ENCODE peak calls at places on chromosomes 12 and 14, in eight cellular contexts. One of them, this sample, is unnamed.

GRCh38 chr12:48993787-48994186 is 5.4 kb downstream of the DDN start:
- DNase-seq in left lung: no peak
- DNase-seq in RPMI7951: no peak
- DNase-seq in activated B cell treated with CpG ODN at 0.5 μM for 24 hours: no peak
- DNase-seq in activated naive CD4-positive, alpha-beta T cell: no peak
- DNase-seq in H7: peak; percentile 24
- DNase-seq in RWPE1: no peak
- DNase-seq in amygdala: no peak
- DNase-seq in this sample: no peak

GRCh38 chr12:95208678-95209077 is 8.6 kb downstream of the FGD6 start:
- DNase-seq in RWPE1: no peak
- DNase-seq in H7: no peak
- DNase-seq in activated naive CD4-positive, alpha-beta T cell: no peak
- DNase-seq in amygdala: no peak
- DNase-seq in RPMI7951: no peak
- DNase-seq in left lung: no peak
- DNase-seq in activated B cell treated with CpG ODN at 0.5 μM for 24 hours: no peak
- DNase-seq in this sample: no peak

GRCh38 chr12:88579572-88579940 is 715 bp downstream of the KITLG start:
- DNase-seq in H7: peak; percentile 52
- DNase-seq in activated naive CD4-positive, alpha-beta T cell: no peak
- DNase-seq in left lung: peak; percentile 42
- DNase-seq in RWPE1: peak; percentile 60
- DNase-seq in RPMI7951: peak; percentile 23
- DNase-seq in amygdala: no peak
- DNase-seq in activated B cell treated with CpG ODN at 0.5 μM for 24 hours: no peak
- DNase-seq in this sample: peak; percentile 19

GRCh38 chr14:21092147-21093011 is 6.1 kb downstream of the ZNF219 start:
- DNase-seq in H7: peak; percentile 96
- DNase-seq in amygdala: peak; percentile 31
- DNase-seq in activated naive CD4-positive, alpha-beta T cell: peak; percentile 94
- DNase-seq in activated B cell treated with CpG ODN at 0.5 μM for 24 hours: peak; percentile 94
- DNase-seq in RWPE1: no peak
- DNase-seq in left lung: peak; percentile 87
- DNase-seq in RPMI7951: peak; percentile 49
- DNase-seq in this sample: peak; percentile 47

GRCh38 chr12:122437656-122438121 is 15.2 kb upstream of the CLIP1 start:
- DNase-seq in H7: no peak
- DNase-seq in activated B cell treated with CpG ODN at 0.5 μM for 24 hours: no peak
- DNase-seq in amygdala: no peak
- DNase-seq in RWPE1: peak; percentile 60
- DNase-seq in left lung: peak; percentile 47
- DNase-seq in activated naive CD4-positive, alpha-beta T cell: no peak
- DNase-seq in RPMI7951: peak; percentile 85
- DNase-seq in this sample: no peak

GRCh38 chr12:11545438-11546330 is 103.8 kb upstream of the ETV6 start:
- DNase-seq in activated naive CD4-positive, alpha-beta T cell: peak; percentile 13
- DNase-seq in amygdala: no peak
- DNase-seq in RPMI7951: no peak
- DNase-seq in RWPE1: no peak
- DNase-seq in H7: no peak
- DNase-seq in left lung: no peak
- DNase-seq in activated B cell treated with CpG ODN at 0.5 μM for 24 hours: no peak
- DNase-seq in this sample: no peak

GRCh38 chr12:116426391-116427136 is 132.6 kb upstream of the MAP1LC3B2 start:
- DNase-seq in activated B cell treated with CpG ODN at 0.5 μM for 24 hours: no peak
- DNase-seq in amygdala: no peak
- DNase-seq in H7: peak; percentile 66
- DNase-seq in RPMI7951: peak; percentile 99
- DNase-seq in left lung: peak; percentile 43
- DNase-seq in activated naive CD4-positive, alpha-beta T cell: no peak
- DNase-seq in RWPE1: peak; percentile 93
- DNase-seq in this sample: no peak

GRCh38 chr12:50099302-50100008 is 4.4 kb upstream of the GPD1 start:
- DNase-seq in activated B cell treated with CpG ODN at 0.5 μM for 24 hours: no peak
- DNase-seq in H7: no peak
- DNase-seq in RPMI7951: peak; percentile 74
- DNase-seq in RWPE1: no peak
- DNase-seq in amygdala: no peak
- DNase-seq in activated naive CD4-positive, alpha-beta T cell: no peak
- DNase-seq in left lung: no peak
- DNase-seq in this sample: no peak

GRCh38 chr12:124683330-124683662 is 115.9 kb upstream of the NCOR2 start:
- DNase-seq in left lung: peak; percentile 64
- DNase-seq in RWPE1: peak; percentile 84
- DNase-seq in H7: no peak
- DNase-seq in activated naive CD4-positive, alpha-beta T cell: no peak
- DNase-seq in RPMI7951: peak; percentile 33
- DNase-seq in amygdala: no peak
- DNase-seq in activated B cell treated with CpG ODN at 0.5 μM for 24 hours: no peak
- DNase-seq in this sample: no peak

GRCh38 chr14:80959448-80960006 is 4.1 kb downstream of the TSHR start:
- DNase-seq in H7: no peak
- DNase-seq in RPMI7951: peak; percentile 17
- DNase-seq in amygdala: no peak
- DNase-seq in left lung: no peak
- DNase-seq in activated naive CD4-positive, alpha-beta T cell: no peak
- DNase-seq in RWPE1: no peak
- DNase-seq in activated B cell treated with CpG ODN at 0.5 μM for 24 hours: peak; percentile 19
- DNase-seq in this sample: no peak

GRCh38 chr14:102723650-102724049 is 53.6 kb upstream of the TRAF3 start:
- DNase-seq in RPMI7951: no peak
- DNase-seq in left lung: no peak
- DNase-seq in RWPE1: no peak
- DNase-seq in activated B cell treated with CpG ODN at 0.5 μM for 24 hours: no peak
- DNase-seq in activated naive CD4-positive, alpha-beta T cell: no peak
- DNase-seq in amygdala: no peak
- DNase-seq in H7: no peak
- DNase-seq in this sample: no peak

GRCh38 chr12:40827923-40828592 is 135.8 kb downstream of the CNTN1 start:
- DNase-seq in activated B cell treated with CpG ODN at 0.5 μM for 24 hours: no peak
- DNase-seq in activated naive CD4-positive, alpha-beta T cell: no peak
- DNase-seq in amygdala: no peak
- DNase-seq in RPMI7951: no peak
- DNase-seq in left lung: no peak
- DNase-seq in RWPE1: no peak
- DNase-seq in H7: peak; percentile 22
- DNase-seq in this sample: no peak

GRCh38 chr12:59382678-59383425 is 213.0 kb upstream of the SLC16A7 start:
- DNase-seq in amygdala: no peak
- DNase-seq in RPMI7951: no peak
- DNase-seq in H7: peak; percentile 5
- DNase-seq in RWPE1: no peak
- DNase-seq in left lung: no peak
- DNase-seq in activated B cell treated with CpG ODN at 0.5 μM for 24 hours: no peak
- DNase-seq in activated naive CD4-positive, alpha-beta T cell: no peak
- DNase-seq in this sample: no peak

GRCh38 chr12:121110211-121110940 is 22.3 kb upstream of the P2RX7 start:
- DNase-seq in H7: peak; percentile 64
- DNase-seq in left lung: peak; percentile 55
- DNase-seq in activated naive CD4-positive, alpha-beta T cell: peak; percentile 47
- DNase-seq in RWPE1: peak; percentile 47
- DNase-seq in activated B cell treated with CpG ODN at 0.5 μM for 24 hours: peak; percentile 31
- DNase-seq in amygdala: no peak
- DNase-seq in RPMI7951: peak; percentile 57
- DNase-seq in this sample: peak; percentile 8

GRCh38 chr12:15752780-15753179 is 36.4 kb downstream of the EPS8 start:
- DNase-seq in activated B cell treated with CpG ODN at 0.5 μM for 24 hours: no peak
- DNase-seq in left lung: no peak
- DNase-seq in amygdala: no peak
- DNase-seq in RPMI7951: peak; percentile 13
- DNase-seq in RWPE1: no peak
- DNase-seq in activated naive CD4-positive, alpha-beta T cell: no peak
- DNase-seq in H7: no peak
- DNase-seq in this sample: no peak

GRCh38 chr12:32249701-32250270 is 143.1 kb downstream of the BICD1 start:
- DNase-seq in amygdala: no peak
- DNase-seq in RPMI7951: no peak
- DNase-seq in activated naive CD4-positive, alpha-beta T cell: no peak
- DNase-seq in left lung: no peak
- DNase-seq in activated B cell treated with CpG ODN at 0.5 μM for 24 hours: no peak
- DNase-seq in RWPE1: no peak
- DNase-seq in H7: no peak
- DNase-seq in this sample: no peak

GRCh38 chr14:92584856-92585255 is 71.3 kb downstream of the RIN3 start:
- DNase-seq in H7: no peak
- DNase-seq in RPMI7951: peak; percentile 25
- DNase-seq in activated naive CD4-positive, alpha-beta T cell: no peak
- DNase-seq in RWPE1: no peak
- DNase-seq in activated B cell treated with CpG ODN at 0.5 μM for 24 hours: no peak
- DNase-seq in left lung: peak; percentile 52
- DNase-seq in amygdala: no peak
- DNase-seq in this sample: no peak

GRCh38 chr12:10562306-10562933 is 51.0 kb downstream of the MAGOHB start:
- DNase-seq in amygdala: no peak
- DNase-seq in H7: peak; percentile 16
- DNase-seq in left lung: no peak
- DNase-seq in activated B cell treated with CpG ODN at 0.5 μM for 24 hours: no peak
- DNase-seq in activated naive CD4-positive, alpha-beta T cell: no peak
- DNase-seq in RPMI7951: peak; percentile 30
- DNase-seq in RWPE1: peak; percentile 28
- DNase-seq in this sample: no peak

GRCh38 chr12:9831720-9832119 is 4.4 kb downstream of the KLRF1 start:
- DNase-seq in amygdala: no peak
- DNase-seq in H7: no peak
- DNase-seq in RPMI7951: no peak
- DNase-seq in activated naive CD4-positive, alpha-beta T cell: no peak
- DNase-seq in activated B cell treated with CpG ODN at 0.5 μM for 24 hours: no peak
- DNase-seq in left lung: no peak
- DNase-seq in RWPE1: no peak
- DNase-seq in this sample: no peak

GRCh38 chr12:79997115-79997805 is 62.4 kb upstream of the PPP1R12A start:
- DNase-seq in activated B cell treated with CpG ODN at 0.5 μM for 24 hours: no peak
- DNase-seq in RPMI7951: no peak
- DNase-seq in left lung: no peak
- DNase-seq in RWPE1: no peak
- DNase-seq in H7: no peak
- DNase-seq in amygdala: no peak
- DNase-seq in activated naive CD4-positive, alpha-beta T cell: no peak
- DNase-seq in this sample: no peak

GRCh38 chr12:39236994-39237393 is 205.9 kb downstream of the KIF21A start:
- DNase-seq in amygdala: no peak
- DNase-seq in activated naive CD4-positive, alpha-beta T cell: no peak
- DNase-seq in H7: no peak
- DNase-seq in left lung: no peak
- DNase-seq in RPMI7951: peak; percentile 13
- DNase-seq in activated B cell treated with CpG ODN at 0.5 μM for 24 hours: no peak
- DNase-seq in RWPE1: peak; percentile 45
- DNase-seq in this sample: no peak

GRCh38 chr14:81234268-81234667 is 13.5 kb upstream of the GTF2A1 start:
- DNase-seq in activated naive CD4-positive, alpha-beta T cell: no peak
- DNase-seq in H7: no peak
- DNase-seq in RPMI7951: peak; percentile 17
- DNase-seq in activated B cell treated with CpG ODN at 0.5 μM for 24 hours: no peak
- DNase-seq in left lung: no peak
- DNase-seq in amygdala: no peak
- DNase-seq in RWPE1: peak; percentile 48
- DNase-seq in this sample: no peak

GRCh38 chr12:116813271-116814041 is 67.8 kb downstream of the HRK start:
- DNase-seq in RWPE1: peak; percentile 93
- DNase-seq in activated B cell treated with CpG ODN at 0.5 μM for 24 hours: no peak
- DNase-seq in amygdala: no peak
- DNase-seq in left lung: peak; percentile 37
- DNase-seq in activated naive CD4-positive, alpha-beta T cell: no peak
- DNase-seq in RPMI7951: peak; percentile 59
- DNase-seq in H7: no peak
- DNase-seq in this sample: no peak

GRCh38 chr12:51977320-51977753 is 25.8 kb downstream of the ACVR1B start:
- DNase-seq in amygdala: no peak
- DNase-seq in RWPE1: no peak
- DNase-seq in left lung: peak; percentile 56
- DNase-seq in activated naive CD4-positive, alpha-beta T cell: no peak
- DNase-seq in RPMI7951: no peak
- DNase-seq in H7: no peak
- DNase-seq in activated B cell treated with CpG ODN at 0.5 μM for 24 hours: no peak
- DNase-seq in this sample: no peak

GRCh38 chr14:27730204-27730603 is 1036.4 kb upstream of the FOXG1 start:
- DNase-seq in left lung: no peak
- DNase-seq in RPMI7951: no peak
- DNase-seq in RWPE1: no peak
- DNase-seq in activated naive CD4-positive, alpha-beta T cell: no peak
- DNase-seq in activated B cell treated with CpG ODN at 0.5 μM for 24 hours: no peak
- DNase-seq in H7: no peak
- DNase-seq in amygdala: no peak
- DNase-seq in this sample: no peak

GRCh38 chr12:6934110-6934509 is 6.4 kb downstream of the ATN1 start:
- DNase-seq in activated B cell treated with CpG ODN at 0.5 μM for 24 hours: no peak
- DNase-seq in activated naive CD4-positive, alpha-beta T cell: no peak
- DNase-seq in H7: no peak
- DNase-seq in left lung: no peak
- DNase-seq in RWPE1: no peak
- DNase-seq in amygdala: no peak
- DNase-seq in RPMI7951: no peak
- DNase-seq in this sample: no peak

GRCh38 chr12:51871918-51872688 is 15.8 kb upstream of the ANKRD33 start:
- DNase-seq in activated naive CD4-positive, alpha-beta T cell: no peak
- DNase-seq in amygdala: no peak
- DNase-seq in H7: peak; percentile 33
- DNase-seq in RPMI7951: no peak
- DNase-seq in activated B cell treated with CpG ODN at 0.5 μM for 24 hours: no peak
- DNase-seq in left lung: no peak
- DNase-seq in RWPE1: no peak
- DNase-seq in this sample: no peak

GRCh38 chr12:66735275-66735674 is 56.4 kb upstream of the GRIP1 start:
- DNase-seq in amygdala: no peak
- DNase-seq in activated B cell treated with CpG ODN at 0.5 μM for 24 hours: no peak
- DNase-seq in RPMI7951: no peak
- DNase-seq in left lung: no peak
- DNase-seq in activated naive CD4-positive, alpha-beta T cell: no peak
- DNase-seq in RWPE1: no peak
- DNase-seq in H7: no peak
- DNase-seq in this sample: no peak

GRCh38 chr14:95353664-95354063 is 34.0 kb upstream of the CLMN start:
- DNase-seq in activated naive CD4-positive, alpha-beta T cell: no peak
- DNase-seq in RPMI7951: no peak
- DNase-seq in amygdala: no peak
- DNase-seq in RWPE1: no peak
- DNase-seq in left lung: no peak
- DNase-seq in activated B cell treated with CpG ODN at 0.5 μM for 24 hours: no peak
- DNase-seq in H7: no peak
- DNase-seq in this sample: no peak

GRCh38 chr14:70186826-70187483 is 1.8 kb downstream of the SLC8A3 start:
- DNase-seq in RPMI7951: peak; percentile 85
- DNase-seq in activated B cell treated with CpG ODN at 0.5 μM for 24 hours: no peak
- DNase-seq in activated naive CD4-positive, alpha-beta T cell: no peak
- DNase-seq in left lung: no peak
- DNase-seq in RWPE1: no peak
- DNase-seq in amygdala: peak; percentile 5
- DNase-seq in H7: peak; percentile 65
- DNase-seq in this sample: no peak

GRCh38 chr12:96140110-96140509 is 54.1 kb upstream of the ELK3 start:
- DNase-seq in left lung: no peak
- DNase-seq in H7: no peak
- DNase-seq in amygdala: no peak
- DNase-seq in activated naive CD4-positive, alpha-beta T cell: no peak
- DNase-seq in RPMI7951: peak; percentile 83
- DNase-seq in activated B cell treated with CpG ODN at 0.5 μM for 24 hours: no peak
- DNase-seq in RWPE1: no peak
- DNase-seq in this sample: no peak

GRCh38 chr14:34453226-34453625 is 8.8 kb downstream of the SPTSSA start:
- DNase-seq in activated naive CD4-positive, alpha-beta T cell: no peak
- DNase-seq in left lung: no peak
- DNase-seq in activated B cell treated with CpG ODN at 0.5 μM for 24 hours: no peak
- DNase-seq in amygdala: no peak
- DNase-seq in RWPE1: no peak
- DNase-seq in H7: no peak
- DNase-seq in RPMI7951: no peak
- DNase-seq in this sample: no peak

GRCh38 chr12:7265251-7265650 is 38.6 kb upstream of the ACSM4 start:
- DNase-seq in amygdala: no peak
- DNase-seq in RPMI7951: peak; percentile 62
- DNase-seq in left lung: no peak
- DNase-seq in activated naive CD4-positive, alpha-beta T cell: no peak
- DNase-seq in RWPE1: no peak
- DNase-seq in activated B cell treated with CpG ODN at 0.5 μM for 24 hours: no peak
- DNase-seq in H7: no peak
- DNase-seq in this sample: no peak

GRCh38 chr12:124422142-124422569 is 127.3 kb downstream of the RFLNA start:
- DNase-seq in left lung: peak; percentile 67
- DNase-seq in activated B cell treated with CpG ODN at 0.5 μM for 24 hours: no peak
- DNase-seq in H7: peak; percentile 88
- DNase-seq in RPMI7951: no peak
- DNase-seq in amygdala: no peak
- DNase-seq in activated naive CD4-positive, alpha-beta T cell: no peak
- DNase-seq in RWPE1: peak; percentile 70
- DNase-seq in this sample: no peak

This sample was measured in hypothalamus.